ENCODE peak calls at places on chromosomes 11 and 22, in five cellular contexts. Q is stomach, K is neural progenitor cell, B is tibial nerve, Y is left ventricle myocardium inferior. D is an unnamed sample.
A peak's percentile ranks its signal among the peaks of the same experiment; 100 is the strongest.

GRCh38 chr11:130002352-130002845 is at the start of gene PRDM10:
- DNase-seq in Y (peak; percentile 93), K (peak; percentile 94), Q (peak; percentile 92), B (peak; percentile 91), D (peak; percentile 85)

GRCh38 chr22:17501679-17502285 is 61.5 kb upstream of the SLC25A18 start:
- DNase-seq in Q (no peak), K (peak; percentile 67), Y (no peak), B (peak; percentile 63), D (peak; percentile 36)

GRCh38 chr22:49892226-49892899 is 25.9 kb downstream of the ALG12 start:
- DNase-seq in K (no peak), Y (peak; percentile 66), Q (no peak), B (no peak), D (no peak)

GRCh38 chr11:11748706-11749365 is 92.9 kb upstream of the USP47 start:
- DNase-seq in K (no peak), Q (no peak), Y (no peak), B (no peak), D (no peak)

GRCh38 chr11:91624021-91624420 is 600.6 kb upstream of the FAT3 start:
- DNase-seq in Y (no peak), B (no peak), K (no peak), Q (no peak), D (no peak)

GRCh38 chr11:67996622-67997459 is 7.1 kb downstream of the UNC93B1 start:
- DNase-seq in K (peak; percentile 86), Y (peak; percentile 58), Q (peak; percentile 85), B (peak; percentile 62), D (peak; percentile 52)

GRCh38 chr22:44462246-44463015 is 35.6 kb downstream of the RTL6 start:
- DNase-seq in Q (peak; percentile 20), B (no peak), Y (no peak), K (no peak), D (no peak)

GRCh38 chr11:87150936-87151335 is 113.2 kb downstream of the TMEM135 start:
- DNase-seq in Y (no peak), B (no peak), K (no peak), Q (no peak), D (no peak)

GRCh38 chr11:489610-490185 is 17.3 kb downstream of the RNH1 start:
- DNase-seq in Q (no peak), K (no peak), Y (no peak), B (no peak), D (no peak)

GRCh38 chr11:28981331-28981865 is 873.2 kb downstream of the METTL15 start:
- DNase-seq in Y (no peak), K (no peak), B (no peak), Q (no peak), D (peak; percentile 11)

GRCh38 chr11:26946209-26946828 is 47.6 kb upstream of the FIBIN start:
- DNase-seq in K (no peak), B (no peak), Y (no peak), Q (no peak), D (no peak)

GRCh38 chr11:20355221-20356219 is 8.0 kb upstream of the HTATIP2 start:
- DNase-seq in B (no peak), Q (peak; percentile 35), Y (no peak), K (peak; percentile 63), D (peak; percentile 65)

GRCh38 chr22:21444701-21445436 is 22.3 kb upstream of the TMEM191C start:
- DNase-seq in Q (peak; percentile 22), Y (no peak), B (no peak), K (no peak), D (peak; percentile 1)

GRCh38 chr11:14362613-14363012 is 3.6 kb upstream of the RRAS2 start:
- DNase-seq in Y (peak; percentile 40), K (no peak), Q (no peak), B (no peak), D (no peak)

GRCh38 chr11:17703951-17704350 is 15.4 kb upstream of the MYOD1 start:
- DNase-seq in Y (no peak), Q (no peak), K (no peak), B (no peak), D (peak; percentile 62)

GRCh38 chr11:30852091-30852490 is 265.9 kb upstream of the MPPED2 start:
- DNase-seq in K (no peak), B (no peak), Y (no peak), Q (no peak), D (no peak)

GRCh38 chr11:71286701-71287643 is 34.6 kb upstream of the SHANK2 start:
- DNase-seq in Y (no peak), B (peak; percentile 10), Q (peak; percentile 74), K (no peak), D (no peak)

GRCh38 chr11:76391811-76392475 is 10.8 kb downstream of the GVQW3 start:
- DNase-seq in Y (no peak), Q (no peak), K (no peak), B (no peak), D (no peak)

GRCh38 chr11:115390441-115390840 is 113.8 kb downstream of the CADM1 start:
- DNase-seq in B (no peak), Y (no peak), Q (no peak), K (no peak), D (no peak)

GRCh38 chr11:3130269-3131071 is 34.6 kb downstream of the OSBPL5 start:
- DNase-seq in K (no peak), Q (no peak), Y (peak; percentile 16), B (no peak), D (no peak)

GRCh38 chr22:23154461-23154860 is 9.2 kb downstream of the RAB36 start:
- DNase-seq in K (no peak), B (no peak), Y (no peak), Q (no peak), D (no peak)

GRCh38 chr11:96267001-96267489 is 76.0 kb downstream of the MAML2 start:
- DNase-seq in Q (no peak), K (no peak), B (no peak), Y (no peak), D (no peak)

GRCh38 chr11:104146943-104147342 is 17.0 kb downstream of the PDGFD start:
- DNase-seq in Q (no peak), B (no peak), Y (no peak), K (no peak), D (no peak)

GRCh38 chr11:101686514-101686913 is 102.7 kb upstream of the TRPC6 start:
- DNase-seq in Q (no peak), B (no peak), Y (no peak), K (no peak), D (no peak)

GRCh38 chr22:37639070-37639760 is at the start of gene SH3BP1:
- DNase-seq in Q (peak; percentile 59), Y (peak; percentile 68), B (no peak), K (peak; percentile 80), D (peak; percentile 53)

GRCh38 chr22:39374801-39375200 is 24.8 kb upstream of the TAB1 start:
- DNase-seq in K (no peak), B (no peak), Q (no peak), Y (no peak), D (no peak)

GRCh38 chr11:2674681-2675131 is 25.1 kb downstream of the KCNQ1OT1 start:
- DNase-seq in B (no peak), K (peak; percentile 22), Y (no peak), Q (peak; percentile 27), D (no peak)

GRCh38 chr11:71384561-71384960 is 63.6 kb downstream of the DHCR7 start:
- DNase-seq in Q (no peak), Y (no peak), B (no peak), K (no peak), D (no peak)

GRCh38 chr11:131823772-131824171 is 453.4 kb downstream of the NTM start:
- DNase-seq in B (no peak), Q (no peak), Y (no peak), K (peak; percentile 50), D (no peak)

GRCh38 chr11:129372609-129373488 is 2.8 kb upstream of the BARX2 start:
- DNase-seq in K (peak; percentile 60), Y (no peak), B (no peak), Q (no peak), D (no peak)

GRCh38 chr22:40535189-40535512 is 101.4 kb downstream of the MRTFA start:
- DNase-seq in Y (no peak), Q (no peak), B (no peak), K (no peak), D (no peak)

GRCh38 chr22:40535642-40536041 is 100.9 kb downstream of the MRTFA start:
- DNase-seq in B (no peak), K (no peak), Q (no peak), Y (no peak), D (no peak)

GRCh38 chr22:40533712-40534378 is 102.7 kb downstream of the MRTFA start:
- DNase-seq in K (peak; percentile 12), B (peak; percentile 29), Y (no peak), Q (no peak), D (no peak)

GRCh38 chr22:40531951-40532900 is 104.3 kb downstream of the MRTFA start:
- DNase-seq in B (no peak), K (no peak), Q (no peak), Y (no peak), D (no peak)

GRCh38 chr22:40534379-40535188 is 101.9 kb downstream of the MRTFA start:
- DNase-seq in Q (no peak), Y (no peak), K (no peak), B (no peak), D (no peak)
- H3K4me3 ChIP-seq in Q (no peak overlapping the region), Y (peak overlapping the region; percentile 54), K (no peak overlapping the region), B (no peak overlapping the region), D (no peak overlapping the region)

GRCh38 chr11:118791961-118792578 is 1.1 kb upstream of the DDX6 start:
- DNase-seq in Q (peak; percentile 37), Y (no peak), B (peak; percentile 22), K (peak; percentile 47), D (no peak)
- H3K27ac ChIP-seq in Q (peak overlapping the region; percentile 98), Y (peak overlapping the region; percentile 99), B (peak overlapping the region; percentile 100), K (peak overlapping the region; percentile 97), D (peak overlapping the region; percentile 96)

GRCh38 chr11:69074786-69075185 is 26.1 kb downstream of the TPCN2 start:
- DNase-seq in B (no peak), Q (no peak), K (no peak), Y (no peak), D (no peak)

GRCh38 chr11:69078508-69078907 is 29.8 kb downstream of the TPCN2 start:
- DNase-seq in B (no peak), Y (no peak), K (no peak), Q (no peak), D (no peak)

GRCh38 chr11:69075421-69076128 is 26.8 kb downstream of the TPCN2 start:
- DNase-seq in Y (peak; percentile 79), Q (peak; percentile 55), B (peak; percentile 90), K (no peak), D (peak; percentile 97)

GRCh38 chr11:69074375-69074774 is 25.6 kb downstream of the TPCN2 start:
- DNase-seq in B (no peak), Y (no peak), K (no peak), Q (no peak), D (no peak)

GRCh38 chr11:69076129-69076791 is 27.5 kb downstream of the TPCN2 start:
- DNase-seq in Y (no peak), B (no peak), Q (no peak), K (no peak), D (peak; percentile 81)
- H3K4me3 ChIP-seq in Y (no peak overlapping the region), B (no peak overlapping the region), Q (no peak overlapping the region), K (no peak overlapping the region), D (no peak overlapping the region)

GRCh38 chr11:58330861-58331260 is 28.0 kb downstream of the OR5B17 start:
- DNase-seq in B (no peak), Y (no peak), K (no peak), Q (no peak), D (no peak)

DNA sequence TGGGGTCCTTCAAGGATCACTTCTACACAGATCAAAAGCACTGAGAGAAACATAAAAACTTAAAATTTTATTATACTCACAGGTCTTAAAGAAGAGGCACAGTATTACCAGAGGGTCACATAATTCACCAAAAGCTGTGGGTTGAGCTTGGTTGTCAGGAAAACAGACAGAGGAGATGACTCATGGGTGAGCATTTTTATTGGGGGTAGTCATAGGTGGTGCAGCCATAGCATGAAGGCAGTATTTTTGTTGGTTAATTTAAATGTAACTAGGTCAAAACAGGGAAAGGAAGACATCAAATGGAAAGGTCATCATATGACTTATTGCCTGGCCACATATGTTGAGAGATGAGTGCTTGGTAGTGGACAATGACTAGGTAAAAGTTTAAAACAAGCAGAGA is 24.2 kb downstream of the OR5B17 start:
- DNase-seq in B (no peak), Q (no peak), K (no peak), Y (no peak), D (peak; percentile 3)
- H3K27ac ChIP-seq in B (no peak overlapping the region), Q (no peak overlapping the region), K (no peak overlapping the region), Y (no peak overlapping the region), D (no peak overlapping the region)